ENCODE peak calls at places on chromosome 6, in six cellular contexts. Z is spleen, Y is HFF-Myc, L is epithelial cell of proximal tubule, O is GM12865, X is lower leg skin. W is an unnamed sample.

GRCh38 chr6:30942338-30943060 is 1.7 kb downstream of the MUCL3 start:
- DNase-seq in L (peak), Y (peak), X (peak), Z (no peak), O (no peak), W (peak)

GRCh38 chr6:71486466-71486865 is 197.9 kb downstream of the OGFRL1 start:
- DNase-seq in Z (no peak), O (no peak), Y (no peak), L (no peak), X (no peak), W (no peak)

GRCh38 chr6:158408552-158409130 is 96.4 kb downstream of the TULP4 start:
- DNase-seq in Z (no peak), O (no peak), L (no peak), Y (no peak), X (no peak), W (peak)

GRCh38 chr6:107411161-107411560 is 48.2 kb downstream of the PDSS2 start:
- DNase-seq in L (no peak), X (no peak), Y (no peak), Z (no peak), O (no peak), W (no peak)

GRCh38 chr6:88365230-88365629 is 199.1 kb upstream of the CNR1 start:
- DNase-seq in Z (no peak), L (no peak), Y (no peak), X (no peak), O (no peak), W (no peak)

GRCh38 chr6:135815216-135815615 is 36.3 kb upstream of the PDE7B start:
- DNase-seq in Y (no peak), O (no peak), L (no peak), Z (no peak), X (no peak), W (no peak)

GRCh38 chr6:158627168-158627939 is 17.2 kb downstream of the DYNLT1 start:
- DNase-seq in Y (no peak), L (no peak), Z (no peak), O (no peak), X (peak), W (no peak)

GRCh38 chr6:122962196-122962595 is 33.8 kb upstream of the CLVS2 start:
- DNase-seq in O (no peak), Z (no peak), L (no peak), X (no peak), Y (no peak), W (no peak)

GRCh38 chr6:11575408-11576033 is 38.0 kb downstream of the TMEM170B start:
- DNase-seq in L (peak), Y (peak), O (peak), X (no peak), Z (no peak), W (peak)

GRCh38 chr6:30450908-30451818 is 38.1 kb upstream of the HLA-E start:
- DNase-seq in L (no peak), Y (no peak), X (no peak), O (peak), Z (peak), W (peak)

GRCh38 chr6:155335265-155335664 is 21.0 kb upstream of the TFB1M start:
- DNase-seq in Z (no peak), L (no peak), O (no peak), X (no peak), Y (no peak), W (no peak)
- H3K4me3 ChIP-seq in Z (no peak), L (no peak), O (no peak), X (no peak), Y (no peak), W (no peak)

DNA sequence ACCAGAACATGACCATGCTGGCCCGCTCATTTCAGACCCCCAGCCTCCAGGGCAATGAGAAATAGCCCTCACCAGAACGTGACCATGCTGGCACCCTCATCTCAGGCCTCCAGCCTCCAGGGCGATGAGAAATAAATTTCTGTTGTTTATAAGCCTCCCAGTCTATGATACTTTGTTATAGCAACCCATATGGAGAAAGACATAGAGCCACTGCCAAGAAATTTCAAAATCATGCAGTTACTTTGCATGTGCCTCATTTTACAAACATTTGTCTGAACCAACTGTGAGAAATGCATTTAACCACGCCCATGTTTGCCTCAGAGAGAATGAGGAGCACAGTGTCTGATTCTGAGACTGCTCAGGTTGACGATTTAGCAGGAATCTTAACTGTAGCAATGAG is 15.5 kb downstream of the CYP39A1 start:
- DNase-seq in X (peak), Z (no peak), L (no peak), Y (no peak), O (no peak), W (peak)
- H3K4me3 ChIP-seq in X (no peak), Z (no peak), L (no peak), Y (no peak), O (no peak), W (no peak)

GRCh38 chr6:27234576-27234975 is 12.9 kb upstream of the PRSS16 start:
- DNase-seq in Y (no peak), X (no peak), Z (no peak), L (no peak), O (no peak), W (no peak)
- H3K4me3 ChIP-seq in Y (peak), X (no peak), Z (no peak), L (no peak), O (no peak), W (no peak)

GRCh38 chr6:14373648-14374437 is 256.3 kb downstream of the CD83 start:
- DNase-seq in O (no peak), L (no peak), Y (no peak), Z (no peak), X (no peak), W (no peak)
- H3K4me3 ChIP-seq in O (no peak), L (no peak), Y (no peak), Z (no peak), X (no peak), W (no peak)

W was measured in AG09309.